ENCODE peak calls at places on chromosomes 1 and 21, in seven cellular contexts. L, G, B, V, J, Z and E are unnamed samples.

GRCh38 chr1:36765785-36766300 is 268.5 kb downstream of the GRIK3 start:
- DNase-seq in L (no peak), G (no peak), Z (no peak), B (no peak), J (no peak), V (no peak), E (no peak)

GRCh38 chr1:116224561-116224960 is 113.4 kb downstream of the MAB21L3 start:
- DNase-seq in Z (no peak), B (no peak), V (no peak), J (no peak), G (no peak), L (no peak), E (no peak)

GRCh38 chr1:173126421-173126820 is 75.7 kb upstream of the TNFSF18 start:
- DNase-seq in Z (no peak), L (no peak), B (no peak), V (no peak), J (no peak), G (no peak), E (no peak)

GRCh38 chr1:48470506-48470905 is 1.5 kb downstream of the SPATA6 start:
- DNase-seq in V (peak), J (peak), Z (peak), L (no peak), B (no peak), G (no peak), E (peak)

GRCh38 chr21:42692688-42693087 is 39.3 kb downstream of the PDE9A start:
- DNase-seq in B (no peak), L (no peak), G (no peak), J (no peak), Z (no peak), V (no peak), E (no peak)

GRCh38 chr1:38570576-38570975 is 289.0 kb downstream of the RRAGC start:
- DNase-seq in B (no peak), J (no peak), L (no peak), G (no peak), Z (no peak), V (no peak), E (no peak)

GRCh38 chr1:228478912-228479665 is 8.1 kb upstream of the RNF187 start:
- DNase-seq in G (peak), L (no peak), B (no peak), V (no peak), Z (no peak), J (no peak), E (no peak)

GRCh38 chr1:190551638-190552037 is 74.0 kb upstream of the BRINP3 start:
- DNase-seq in B (no peak), L (no peak), G (no peak), Z (no peak), J (no peak), V (no peak), E (no peak)

GRCh38 chr1:21924503-21925005 is 12.6 kb downstream of the HSPG2 start:
- DNase-seq in J (no peak), G (no peak), Z (no peak), B (no peak), L (no peak), V (no peak), E (no peak)

GRCh38 chr21:35974801-35975200 is 85.5 kb downstream of the SETD4 start:
- DNase-seq in J (no peak), B (no peak), L (no peak), Z (no peak), G (no peak), V (peak), E (no peak)

GRCh38 chr1:200062143-200062542 is 34.6 kb downstream of the NR5A2 start:
- DNase-seq in B (no peak), G (no peak), L (no peak), V (no peak), Z (no peak), J (no peak), E (no peak)

GRCh38 chr1:226625832-226626576 is 77.4 kb downstream of the STUM start:
- DNase-seq in J (peak), L (no peak), B (no peak), G (no peak), Z (no peak), V (no peak), E (peak)

GRCh38 chr1:177928194-177928593 is 41.7 kb downstream of the SEC16B start:
- DNase-seq in G (no peak), L (no peak), B (no peak), V (no peak), J (no peak), Z (no peak), E (no peak)

GRCh38 chr1:226809785-226810571 is 60.4 kb upstream of the PSEN2 start:
- DNase-seq in L (no peak), Z (no peak), G (no peak), V (no peak), B (no peak), J (no peak), E (no peak)

GRCh38 chr1:12019858-12020509 is 686 bp downstream of the MIIP start:
- DNase-seq in L (no peak), V (no peak), G (no peak), Z (peak), B (no peak), J (no peak), E (no peak)

GRCh38 chr1:4124631-4125145 is 224.6 kb upstream of the C1orf174 start:
- DNase-seq in Z (no peak), L (no peak), J (no peak), V (no peak), G (no peak), B (no peak), E (peak)

GRCh38 chr1:209643295-209644020 is 8.8 kb downstream of the LAMB3 start:
- DNase-seq in G (no peak), L (no peak), J (peak), V (no peak), Z (peak), B (no peak), E (no peak)

GRCh38 chr1:214523124-214523824 is 28.1 kb downstream of the PTPN14 start:
- DNase-seq in G (peak), V (no peak), J (no peak), L (no peak), Z (no peak), B (no peak), E (no peak)

GRCh38 chr1:32978854-32979253 is 14.2 kb upstream of the RNF19B start:
- DNase-seq in V (no peak), Z (no peak), L (no peak), B (no peak), G (no peak), J (no peak), E (no peak)

GRCh38 chr21:32463367-32463766 is 50.9 kb downstream of the EVA1C start:
- DNase-seq in V (no peak), L (no peak), J (no peak), B (no peak), G (no peak), Z (no peak), E (no peak)

GRCh38 chr1:206537141-206537540 is 29.8 kb downstream of the RASSF5 start:
- DNase-seq in J (no peak), B (no peak), V (no peak), L (no peak), Z (no peak), G (no peak), E (peak)

GRCh38 chr21:25964009-25964408 is 206.6 kb downstream of the APP start:
- DNase-seq in L (no peak), B (no peak), V (no peak), G (no peak), J (no peak), Z (no peak), E (no peak)

GRCh38 chr1:16250547-16251251 is 13.7 kb upstream of the CPLANE2 start:
- DNase-seq in L (no peak), V (no peak), B (no peak), G (no peak), J (no peak), Z (peak), E (no peak)

GRCh38 chr1:21165632-21166031 is 11.1 kb downstream of the EIF4G3 start:
- DNase-seq in B (no peak), V (no peak), L (no peak), J (no peak), Z (no peak), G (no peak), E (no peak)

GRCh38 chr1:113861641-113862040 is 9.9 kb downstream of the PTPN22 start:
- DNase-seq in B (no peak), L (no peak), G (no peak), V (no peak), Z (no peak), J (no peak), E (no peak)

GRCh38 chr1:176073524-176074157 is 133.4 kb downstream of the COP1 start:
- DNase-seq in L (no peak), Z (no peak), V (peak), J (peak), B (peak), G (no peak), E (no peak)

GRCh38 chr1:27306892-27307850 is 14.8 kb upstream of the TMEM222 start:
- DNase-seq in L (no peak), G (no peak), Z (no peak), V (peak), B (no peak), J (no peak), E (no peak)